ENCODE peak calls at places on chromosomes 11 and 22, in seven cellular contexts. G is GM12891, D is suprapubic skin, T is HCT116, L is breast epithelium, Y is stomach, Q is GM12892. H is an unnamed sample.

GRCh38 chr22:23012081-23012622 is 58.2 kb upstream of the GNAZ start:
- DNase-seq in L (no peak), Q (no peak), D (no peak), T (no peak), G (peak), Y (no peak), H (no peak)

GRCh38 chr11:34644669-34645406 is 23.9 kb downstream of the EHF start:
- DNase-seq in D (no peak), G (no peak), Q (no peak), Y (no peak), T (no peak), L (no peak), H (no peak)

GRCh38 chr11:64459016-64459415 is 100.1 kb downstream of the RPS6KA4 start:
- DNase-seq in G (no peak), T (no peak), D (peak), Q (no peak), L (no peak), Y (no peak), H (no peak)

GRCh38 chr11:1559103-1559951 is 12.7 kb downstream of the DUSP8 start:
- DNase-seq in D (peak), T (no peak), Q (no peak), Y (peak), L (peak), G (no peak), H (peak)

GRCh38 chr11:44605068-44605708 is 39.7 kb downstream of the CD82 start:
- DNase-seq in G (no peak), L (no peak), Y (no peak), T (no peak), D (no peak), Q (no peak), H (no peak)

GRCh38 chr11:6968816-6969215 is 42.6 kb downstream of the ZNF215 start:
- DNase-seq in Y (no peak), D (no peak), L (no peak), Q (no peak), G (no peak), T (no peak), H (no peak)

GRCh38 chr11:95577716-95578460 is 211.7 kb downstream of the FAM76B start:
- DNase-seq in T (no peak), L (no peak), Q (no peak), Y (no peak), G (no peak), D (no peak), H (no peak)

GRCh38 chr11:106956887-106957505 is 61.3 kb downstream of the GUCY1A2 start:
- DNase-seq in T (no peak), D (no peak), Q (no peak), L (no peak), G (no peak), Y (no peak), H (no peak)

GRCh38 chr22:30694171-30694637 is 470 bp upstream of the OSBP2 start:
- DNase-seq in T (peak), Q (peak), G (no peak), D (no peak), Y (peak), L (peak), H (no peak)

GRCh38 chr22:30390974-30391691 is 3.9 kb upstream of the RNF215 start:
- DNase-seq in L (peak), Q (peak), D (no peak), G (peak), T (peak), Y (peak), H (peak)

GRCh38 chr11:66651011-66651410 is 12.5 kb downstream of the RBM4 start:
- DNase-seq in T (no peak), L (no peak), Y (no peak), G (no peak), D (no peak), Q (no peak), H (no peak)

GRCh38 chr11:117054382-117054781 is 43.8 kb downstream of the SIK3 start:
- DNase-seq in G (no peak), Q (no peak), D (no peak), L (no peak), Y (no peak), T (no peak), H (no peak)

GRCh38 chr11:1864831-1865665 is 12.2 kb downstream of the LSP1 start:
- DNase-seq in G (no peak), D (no peak), T (no peak), Q (no peak), Y (no peak), L (no peak), H (no peak)

GRCh38 chr11:121534131-121535093 is 81.6 kb upstream of the SORL1-AS1 start:
- DNase-seq in T (no peak), Q (no peak), G (no peak), D (no peak), L (no peak), Y (peak), H (no peak)

GRCh38 chr11:61955416-61956135 is 5.4 kb downstream of the BEST1 start:
- DNase-seq in G (peak), L (no peak), T (no peak), Q (no peak), D (peak), Y (no peak), H (no peak)
- TF ChIP-seq POLR2AphosphoS5 in G (no peak), L (no peak), T (no peak), Q (no peak), D (no peak), Y (peak), H (no peak)

DNA sequence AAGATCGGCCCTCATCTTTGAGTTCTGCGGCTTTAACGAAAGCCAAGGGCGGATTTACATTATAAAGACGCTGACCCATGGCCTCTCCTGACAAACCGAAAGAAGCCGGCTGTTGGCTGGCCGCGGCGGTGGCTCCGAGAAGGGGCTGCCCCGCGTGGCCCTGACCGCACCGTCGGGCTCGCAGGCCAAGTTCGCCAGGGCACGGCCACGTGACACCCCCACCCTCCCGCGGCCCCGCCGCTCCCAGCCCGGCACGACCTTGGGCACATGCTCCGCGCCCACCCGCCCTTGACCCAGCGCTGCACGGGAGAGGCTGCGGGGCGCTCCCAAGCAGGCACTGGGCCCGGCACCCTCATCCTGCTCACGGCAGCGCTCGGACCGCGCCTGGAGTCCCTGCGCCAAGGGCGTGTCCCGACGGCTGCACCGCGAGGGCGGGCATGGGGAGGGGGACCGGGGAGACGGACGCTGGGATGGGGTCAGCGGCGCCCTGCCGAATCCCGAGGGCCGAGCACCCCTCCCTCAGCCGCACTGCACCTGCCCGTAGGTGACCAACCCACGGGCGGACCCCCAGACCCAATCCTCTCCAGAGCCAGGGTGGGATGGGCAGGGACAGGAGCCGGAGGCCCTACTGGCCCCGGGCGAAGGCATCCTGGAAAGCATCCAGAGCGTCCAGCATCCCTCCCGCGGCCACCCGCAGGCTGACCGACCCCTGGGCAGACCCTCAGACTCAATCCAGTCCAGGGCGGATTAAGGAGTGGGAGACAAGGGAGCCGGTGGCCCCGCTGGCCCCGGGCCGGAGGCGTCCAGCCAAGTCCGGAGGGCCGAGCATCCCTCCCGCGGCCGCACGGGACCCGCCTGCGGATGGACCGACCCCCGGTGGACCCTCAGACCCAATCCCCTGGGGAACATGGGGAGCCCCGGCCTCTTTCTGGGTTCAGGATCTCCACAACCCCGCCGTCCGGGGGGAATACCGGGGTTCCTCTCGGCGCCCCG is 759 bp downstream of the CPT1A start:
- DNase-seq in D (no peak), G (no peak), Q (no peak), Y (peak), T (no peak), L (no peak), H (no peak)
- TF ChIP-seq POLR2AphosphoS5 in D (no peak), G (no peak), Q (no peak), Y (peak), T (no peak), L (no peak), H (no peak)

GRCh38 chr11:94330789-94331188 is 26.4 kb downstream of the IZUMO1R start:
- DNase-seq in T (no peak), L (no peak), Y (no peak), G (no peak), Q (no peak), D (no peak), H (no peak)
- TF ChIP-seq POLR2AphosphoS5 in T (no peak), L (no peak), Y (no peak), G (no peak), Q (no peak), D (no peak), H (no peak)

DNA sequence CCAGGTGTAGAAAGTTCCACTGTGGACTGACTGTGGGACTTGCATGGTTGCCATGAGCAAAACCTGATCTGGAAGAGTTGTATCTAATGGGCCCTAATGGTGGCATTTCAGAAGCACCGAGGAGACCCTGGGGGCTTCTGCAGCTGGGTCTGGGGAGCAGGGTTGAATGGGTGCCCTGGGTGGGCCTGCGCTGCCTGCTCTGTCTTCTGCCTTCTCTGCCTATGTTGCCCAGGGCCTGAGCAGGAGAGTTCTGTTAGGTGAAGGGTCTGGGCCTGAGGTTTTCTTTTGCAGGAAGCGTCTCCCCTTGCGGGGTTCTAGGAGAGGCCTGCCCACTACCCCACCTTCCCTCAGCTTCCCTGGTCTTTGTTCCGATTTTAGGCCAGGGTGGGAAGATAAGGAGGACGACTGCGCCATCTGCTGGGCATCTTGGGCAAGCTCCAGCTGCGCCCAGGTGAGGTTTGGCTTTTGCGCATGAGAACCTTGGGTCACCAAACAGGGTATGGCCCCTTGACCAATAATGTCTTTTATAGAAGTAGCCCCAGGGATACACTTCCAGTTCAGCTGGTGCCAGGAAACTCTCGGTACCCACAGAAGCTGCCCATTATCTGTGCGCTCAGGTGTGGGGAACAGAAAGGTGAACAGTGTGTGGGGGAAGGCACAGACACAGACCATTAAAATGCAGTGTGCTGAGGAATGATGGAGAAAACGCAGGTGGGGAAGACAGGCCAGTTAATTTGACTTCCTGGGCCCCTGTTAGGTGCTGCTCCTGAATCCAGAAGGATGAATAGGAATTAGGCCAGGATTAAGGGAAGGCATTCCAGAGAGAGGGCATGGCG is 23.2 kb downstream of the COMMD9 start:
- DNase-seq in T (peak), Y (peak), G (peak), L (peak), D (no peak), Q (peak), H (no peak)
- TF ChIP-seq POLR2AphosphoS5 in T (no peak), Y (no peak), G (no peak), L (no peak), D (no peak), Q (no peak), H (no peak)

H was measured in Panc1.